ENCODE peak calls at places on chromosomes 7 and 10, in six cellular contexts. N is H1, B is HepG2, H is GM12892, C is GM12878, D is K562. Z is an unnamed sample.

GRCh38 chr7:142485617-142486226 is 227.9 kb upstream of the PRSS58 start:
- DNase-seq in C (no peak), B (no peak), N (no peak), H (no peak), D (peak), Z (no peak)

GRCh38 chr10:86017841-86018734 is 348.5 kb downstream of the GRID1 start:
- DNase-seq in D (no peak), H (no peak), N (no peak), C (peak), B (no peak), Z (no peak)

GRCh38 chr10:90642136-90642535 is 215.7 kb downstream of the HTR7 start:
- DNase-seq in C (no peak), H (no peak), D (no peak), N (no peak), B (no peak), Z (no peak)

GRCh38 chr7:76260171-76260703 is 42.2 kb upstream of the HSPB1 start:
- DNase-seq in H (no peak), D (peak), B (peak), N (peak), C (no peak), Z (no peak)

GRCh38 chr7:4683043-4683883 is 1.2 kb downstream of the FOXK1 start:
- DNase-seq in H (no peak), C (no peak), N (no peak), B (no peak), D (peak), Z (no peak)

GRCh38 chr7:16795624-16796023 is 9.2 kb downstream of the AGR2 start:
- DNase-seq in D (no peak), B (no peak), C (no peak), H (no peak), N (no peak), Z (no peak)

GRCh38 chr7:115952832-115953231 is 77.7 kb downstream of the TFEC start:
- DNase-seq in N (no peak), B (no peak), D (no peak), C (no peak), H (no peak), Z (no peak)

GRCh38 chr10:119205926-119206602 is 1.3 kb upstream of the GRK5 start:
- DNase-seq in B (peak), C (no peak), H (peak), N (no peak), D (peak), Z (no peak)

GRCh38 chr10:29370612-29371092 is 81.8 kb downstream of the LYZL1 start:
- DNase-seq in C (no peak), H (no peak), N (no peak), B (no peak), D (no peak), Z (no peak)

GRCh38 chr7:51226042-51226755 is 90.4 kb downstream of the COBL start:
- DNase-seq in D (no peak), H (no peak), N (no peak), C (no peak), B (no peak), Z (no peak)

GRCh38 chr7:100153713-100154519 is 4.6 kb downstream of the TRAPPC14 start:
- DNase-seq in C (no peak), B (no peak), N (no peak), H (no peak), D (no peak), Z (no peak)

GRCh38 chr7:95772771-95773581 is 622 bp downstream of the DYNC1I1 start:
- DNase-seq in N (no peak), B (no peak), H (no peak), D (no peak), C (no peak), Z (no peak)

GRCh38 chr7:5428470-5429252 is 5.0 kb upstream of the TNRC18 start:
- DNase-seq in D (peak), N (no peak), H (no peak), B (peak), C (no peak), Z (no peak)

GRCh38 chr10:86361134-86362128 is 5.2 kb downstream of the GRID1 start:
- DNase-seq in D (no peak), C (no peak), H (no peak), B (no peak), N (no peak), Z (no peak)

GRCh38 chr7:31171216-31171750 is 119.2 kb downstream of the ADCYAP1R1 start:
- DNase-seq in H (no peak), B (no peak), C (no peak), N (no peak), D (no peak), Z (no peak)

GRCh38 chr10:67722113-67722512 is 26.1 kb upstream of the CTNNA3 start:
- DNase-seq in C (no peak), D (no peak), H (no peak), B (no peak), N (no peak), Z (no peak)

GRCh38 chr7:113085781-113086390 is 741 bp downstream of the GPR85 start:
- DNase-seq in D (no peak), N (no peak), H (no peak), C (no peak), B (no peak), Z (no peak)

GRCh38 chr10:102004376-102004775 is 51.6 kb downstream of the ARMH3 start:
- DNase-seq in N (no peak), C (no peak), H (no peak), D (no peak), B (no peak), Z (no peak)

GRCh38 chr7:42253316-42253715 is 16.3 kb upstream of the GLI3 start:
- DNase-seq in H (no peak), B (no peak), D (no peak), C (no peak), N (no peak), Z (no peak)

GRCh38 chr7:31373337-31374289 is 33.1 kb upstream of the NEUROD6 start:
- DNase-seq in N (peak), B (peak), C (no peak), D (peak), H (peak), Z (peak)

GRCh38 chr10:117894339-117894738 is 152.4 kb downstream of the RAB11FIP2 start:
- DNase-seq in B (no peak), N (no peak), H (no peak), D (no peak), C (no peak), Z (no peak)

GRCh38 chr7:157543276-157543675 is 206.5 kb downstream of the DNAJB6 start:
- DNase-seq in B (no peak), D (no peak), C (no peak), H (no peak), N (no peak), Z (no peak)

GRCh38 chr7:64639267-64640001 is 26.5 kb upstream of the ZNF107 start:
- DNase-seq in H (no peak), N (no peak), C (no peak), D (no peak), B (no peak), Z (no peak)

GRCh38 chr10:77566228-77566627 is 71.4 kb downstream of the KCNMA1 start:
- DNase-seq in C (no peak), D (no peak), N (no peak), H (no peak), B (no peak), Z (no peak)

GRCh38 chr7:140176271-140176701 is 497 bp downstream of the KDM7A start:
- DNase-seq in C (no peak), N (no peak), B (no peak), H (peak), D (peak), Z (peak)

GRCh38 chr7:66505531-66506451 is 122.9 kb upstream of the KCTD7 start:
- DNase-seq in H (no peak), B (no peak), N (no peak), D (peak), C (no peak), Z (no peak)

GRCh38 chr10:31675726-31676125 is 252.9 kb downstream of the ARHGAP12 start:
- DNase-seq in C (no peak), D (no peak), N (no peak), B (no peak), H (no peak), Z (no peak)

GRCh38 chr10:1671366-1672000 is 65.8 kb downstream of the ADARB2 start:
- DNase-seq in N (no peak), H (no peak), C (no peak), B (no peak), D (no peak), Z (no peak)

GRCh38 chr10:103765981-103766380 is 89.4 kb downstream of the SH3PXD2A start:
- DNase-seq in C (no peak), B (no peak), H (no peak), N (no peak), D (no peak), Z (no peak)

GRCh38 chr10:101011517-101012423 is 12.2 kb downstream of the LZTS2 start:
- DNase-seq in D (peak), N (no peak), B (peak), C (no peak), H (no peak), Z (no peak)

GRCh38 chr10:108783897-108784296 is 1139.4 kb downstream of the XPNPEP1 start:
- DNase-seq in C (peak), H (peak), B (peak), N (peak), D (peak), Z (peak)

GRCh38 chr10:101330236-101331225 is 23.4 kb upstream of the BTRC start:
- DNase-seq in N (no peak), H (no peak), D (no peak), C (no peak), B (no peak), Z (no peak)

GRCh38 chr7:12303507-12303906 is 92.4 kb downstream of the TMEM106B start:
- DNase-seq in B (no peak), D (no peak), C (no peak), H (no peak), N (no peak), Z (no peak)

DNA sequence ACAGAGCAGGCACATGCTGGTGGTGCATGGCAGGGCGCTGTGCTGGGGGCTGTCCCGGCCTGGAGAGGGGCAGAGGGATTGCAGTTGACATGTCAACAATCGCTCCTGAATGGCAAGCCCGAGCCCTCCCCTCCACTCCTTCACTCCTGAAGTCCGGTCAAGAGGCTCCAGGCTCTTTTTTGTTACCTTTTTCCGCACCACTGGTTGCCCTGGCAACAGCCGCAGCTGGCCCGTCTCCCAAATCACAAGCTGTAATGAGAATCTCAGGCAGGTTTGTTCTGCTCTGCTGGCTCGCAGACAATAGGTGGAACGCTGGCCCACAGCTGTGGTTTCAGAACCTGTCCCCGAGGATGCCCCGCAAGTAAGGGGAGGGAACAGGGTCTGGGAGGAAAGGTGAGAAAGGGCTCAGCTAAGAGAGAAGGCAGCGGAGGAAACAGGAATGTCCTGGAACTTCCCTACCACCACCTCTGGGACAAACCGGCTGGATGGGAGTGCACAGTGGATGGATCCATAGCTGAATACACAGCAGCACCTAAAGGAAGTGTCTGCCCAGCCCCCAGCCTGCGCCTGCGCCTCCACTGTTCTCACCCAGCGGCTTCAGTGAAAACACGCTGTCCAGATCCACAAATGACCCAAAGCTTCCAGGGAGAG is 58.9 kb downstream of the CALML3 start:
- DNase-seq in C (peak), H (no peak), N (no peak), B (no peak), D (no peak), Z (no peak)
- TF ChIP-seq POLR2A in C (no peak), H (no peak), N (no peak), B (no peak), D (no peak), Z (no peak)

DNA sequence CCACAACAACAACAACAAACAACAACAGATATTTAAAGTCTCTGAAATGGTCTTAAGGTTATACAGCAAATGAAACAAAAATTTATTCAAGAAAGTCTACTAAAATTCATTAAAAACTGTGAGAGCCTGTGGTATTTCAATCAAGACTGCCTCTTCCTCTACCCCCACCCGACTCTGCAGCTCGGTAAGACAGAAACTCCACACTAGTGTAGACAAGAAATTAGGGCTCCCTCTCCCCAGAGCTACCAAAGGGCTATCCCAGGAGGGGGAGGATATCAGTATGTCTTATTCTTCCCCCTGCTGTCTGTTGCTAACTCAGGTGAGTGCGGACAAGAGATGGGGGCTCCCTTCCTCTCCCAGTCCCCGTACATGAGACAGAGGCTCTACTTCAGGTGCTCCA is 71.0 kb upstream of the TMEM140 start:
- DNase-seq in C (no peak), H (no peak), N (no peak), D (no peak), B (no peak), Z (no peak)
- TF ChIP-seq POLR2AphosphoS5 in C (no peak), H (no peak), N (no peak), D (no peak), B (no peak), Z (no peak)

DNA sequence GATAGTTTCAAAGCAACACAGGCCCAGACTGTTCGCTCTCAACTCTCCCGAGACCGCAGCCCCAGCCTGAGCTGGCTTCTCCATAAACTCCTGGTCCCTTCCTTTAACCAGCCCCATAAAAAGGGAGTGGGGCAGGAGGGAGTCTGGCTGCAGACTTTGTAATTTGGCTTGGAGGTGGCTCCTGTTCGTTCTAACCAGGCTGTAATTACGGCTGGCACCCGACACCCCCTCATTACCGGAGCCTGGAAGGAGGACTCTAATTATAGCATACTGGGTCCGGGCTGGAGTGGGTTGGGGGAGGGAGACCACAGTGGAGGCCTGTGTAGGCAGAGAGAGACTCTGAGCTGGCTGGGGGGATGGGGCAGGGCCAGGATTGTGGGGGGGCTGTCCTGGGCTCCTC is 49.7 kb downstream of the UNC5B start:
- DNase-seq in H (no peak), N (no peak), B (no peak), C (no peak), D (no peak), Z (no peak)
- TF ChIP-seq TAF1 in H (no peak), N (no peak), B (no peak), C (no peak), D (no peak), Z (no peak)

GRCh38 chr7:27237735-27238334 is 4.8 kb upstream of the EVX1 start:
- DNase-seq in N (no peak), D (no peak), C (no peak), H (no peak), B (no peak), Z (no peak)

GRCh38 chr7:27236053-27236410 is 6.6 kb upstream of the EVX1 start:
- DNase-seq in C (no peak), H (no peak), B (no peak), N (no peak), D (no peak), Z (no peak)

GRCh38 chr7:27239780-27240731 is 2.5 kb upstream of the EVX1 start:
- DNase-seq in C (no peak), B (no peak), D (peak), H (no peak), N (no peak), Z (no peak)

GRCh38 chr7:27238979-27239779 is 3.4 kb upstream of the EVX1 start:
- DNase-seq in N (no peak), B (no peak), D (peak), H (no peak), C (no peak), Z (no peak)

DNA sequence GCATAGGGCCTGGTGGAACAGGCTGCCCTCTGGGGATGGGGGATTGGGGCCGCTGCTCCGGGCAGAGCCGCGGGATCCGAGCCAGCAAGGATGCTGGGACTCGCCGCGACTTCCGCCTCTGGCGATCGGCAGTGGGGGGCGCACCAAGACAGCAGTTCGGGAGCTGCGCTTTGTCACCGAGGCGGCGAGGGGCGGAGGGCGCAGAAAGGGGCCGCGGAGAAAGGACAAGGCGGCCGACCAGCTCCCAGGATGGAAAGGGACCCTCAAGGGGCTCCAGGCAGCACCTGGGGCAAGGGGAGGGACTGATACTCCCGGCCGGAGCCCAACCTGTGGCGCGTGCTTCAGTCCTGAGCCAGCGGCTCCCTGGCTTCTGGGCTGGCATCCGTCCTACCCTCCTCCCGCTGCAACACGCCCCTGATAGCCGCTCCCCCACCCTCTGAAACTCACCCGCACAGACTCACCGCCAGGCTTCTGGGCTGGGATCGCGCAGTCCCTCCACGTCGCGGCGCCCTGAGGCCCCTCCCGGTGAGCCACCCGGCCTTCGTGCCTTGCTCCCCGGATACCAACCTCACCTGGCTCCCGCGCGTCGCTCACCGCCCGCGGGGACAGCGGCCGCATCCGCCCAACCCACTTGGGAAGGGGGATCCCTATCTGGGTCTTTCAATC is 7.1 kb upstream of the EVX1 start:
- DNase-seq in N (no peak), H (no peak), C (no peak), B (peak), D (peak), Z (no peak)
- TF ChIP-seq POLR2A in N (no peak), H (no peak), C (peak), B (no peak), D (no peak), Z (no peak)

GRCh38 chr10:7606977-7607404 is 59.8 kb downstream of the ITIH5 start:
- DNase-seq in H (no peak), D (no peak), B (no peak), C (no peak), N (no peak), Z (no peak)
- TF ChIP-seq POLR2AphosphoS5 in H (no peak), D (no peak), B (no peak), C (no peak), N (no peak), Z (no peak)

GRCh38 chr7:74175270-74175803 is 1.2 kb downstream of the EIF4H start:
- DNase-seq in H (no peak), C (no peak), D (no peak), B (no peak), N (no peak), Z (no peak)
- TF ChIP-seq TAF1 in H (no peak), C (no peak), D (no peak), B (no peak), N (no peak), Z (no peak)

GRCh38 chr10:132732518-132732917 is 53.4 kb downstream of the NKX6-2 start:
- DNase-seq in D (no peak), C (no peak), H (no peak), N (no peak), B (no peak), Z (no peak)
- TF ChIP-seq POLR2A in D (no peak), C (no peak), H (no peak), N (no peak), B (no peak), Z (no peak)

DNA sequence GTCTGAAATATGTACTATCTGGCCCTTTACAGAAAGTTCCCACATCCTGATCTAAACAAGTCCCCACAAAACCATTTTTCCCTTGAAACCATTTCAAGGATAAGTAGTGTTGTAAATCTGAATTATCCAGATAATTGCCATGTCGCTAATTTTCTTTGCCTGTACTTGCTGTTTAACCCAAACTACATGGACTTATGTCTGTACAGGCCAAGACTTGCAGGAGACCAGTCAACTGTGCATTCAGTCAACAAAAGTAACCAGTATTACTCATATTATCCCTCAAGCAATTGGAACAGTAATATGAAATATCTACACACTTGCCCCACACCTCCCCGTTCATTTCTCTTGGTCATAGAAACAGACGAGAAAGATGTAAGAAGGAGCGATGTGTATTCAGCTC is 347.8 kb upstream of the NFE2L3 start:
- DNase-seq in C (no peak), D (no peak), N (no peak), H (no peak), B (no peak), Z (no peak)
- TF ChIP-seq POLR2AphosphoS5 in C (no peak), D (no peak), N (no peak), H (no peak), B (no peak), Z (no peak)